ENCODE peak calls at places on chromosomes 16 and 17, in ten cellular contexts. H is breast epithelium, T is cardiac muscle cell, P is A549, Q is fibroblast of pulmonary artery, I is brain microvascular endothelial cell, A is fibroblast of villous mesenchyme, Y is thoracic aorta, B is fibroblast of lung, W is pancreas. L is an unnamed sample.

GRCh38 chr17:40318835-40319332 is 9.9 kb downstream of the RARA start:
- DNase-seq in Q (no peak), I (no peak), A (no peak), T (no peak), Y (no peak), B (no peak), H (no peak), P (no peak), W (peak; percentile 23), L (no peak)

GRCh38 chr17:12744298-12744697 is 45.0 kb upstream of the ARHGAP44 start:
- DNase-seq in W (no peak), B (peak; percentile 14), Y (no peak), Q (peak; percentile 47), H (no peak), P (no peak), A (no peak), T (no peak), I (no peak), L (peak; percentile 45)

GRCh38 chr17:17264430-17264829 is 16.6 kb downstream of the COPS3 start:
- DNase-seq in W (no peak), B (no peak), P (no peak), T (peak; percentile 59), Q (no peak), I (no peak), H (no peak), Y (no peak), A (no peak), L (no peak)

GRCh38 chr17:2580641-2581040 is 12.8 kb upstream of the PAFAH1B1 start:
- DNase-seq in H (no peak), B (no peak), W (no peak), T (no peak), Q (no peak), I (no peak), A (no peak), P (no peak), Y (no peak), L (no peak)

GRCh38 chr17:18323507-18324139 is 8.5 kb downstream of the SMCR8 start:
- DNase-seq in I (no peak), B (no peak), H (no peak), A (no peak), T (no peak), P (no peak), Q (no peak), Y (no peak), W (no peak), L (no peak)

GRCh38 chr17:69812240-69812837 is 262.7 kb upstream of the KCNJ16 start:
- DNase-seq in Q (no peak), P (no peak), W (no peak), Y (no peak), H (no peak), T (no peak), I (no peak), A (peak; percentile 22), B (peak; percentile 6), L (peak; percentile 68)

GRCh38 chr16:3461120-3461519 is 17.6 kb downstream of the NAA60 start:
- DNase-seq in T (no peak), H (no peak), Q (no peak), W (no peak), I (no peak), B (no peak), P (no peak), A (no peak), Y (no peak), L (no peak)

GRCh38 chr17:3004925-3005324 is 58.5 kb downstream of the OR1D5 start:
- DNase-seq in B (no peak), Q (no peak), Y (no peak), P (no peak), I (no peak), H (peak; percentile 30), W (no peak), T (no peak), A (no peak), L (no peak)

GRCh38 chr17:77216435-77216980 is 75.7 kb downstream of the SEC14L1 start:
- DNase-seq in I (no peak), A (no peak), B (no peak), T (no peak), Q (no peak), H (no peak), W (no peak), P (no peak), Y (no peak), L (no peak)

GRCh38 chr17:11241611-11242226 is 706 bp downstream of the SHISA6 start:
- DNase-seq in B (no peak), A (no peak), Y (no peak), P (no peak), I (no peak), T (no peak), Q (no peak), H (no peak), W (no peak), L (no peak)

GRCh38 chr16:17397499-17397891 is 73.3 kb downstream of the XYLT1 start:
- DNase-seq in W (peak; percentile 41), Q (peak; percentile 46), Y (no peak), H (no peak), T (peak; percentile 69), I (no peak), P (peak; percentile 41), B (peak; percentile 58), A (peak; percentile 87), L (peak; percentile 50)

GRCh38 chr17:58575511-58575910 is 61.1 kb upstream of the MTMR4 start:
- DNase-seq in T (no peak), A (peak; percentile 62), P (no peak), Y (no peak), H (no peak), W (no peak), B (peak; percentile 67), I (peak; percentile 66), Q (peak; percentile 79), L (peak; percentile 69)

GRCh38 chr17:78879679-78880186 is 23.3 kb downstream of the CEP295NL start:
- DNase-seq in Q (peak; percentile 96), T (no peak), I (peak; percentile 87), P (no peak), B (peak; percentile 97), A (peak; percentile 99), W (peak; percentile 55), H (peak; percentile 57), Y (peak; percentile 27), L (peak; percentile 97)

GRCh38 chr17:45436625-45437460 is 4.2 kb upstream of the ARHGAP27 start:
- DNase-seq in B (no peak), H (no peak), A (no peak), Q (no peak), P (no peak), W (no peak), T (no peak), I (no peak), Y (no peak), L (no peak)

GRCh38 chr16:12257926-12258561 is 281.5 kb downstream of the SNX29 start:
- DNase-seq in I (no peak), Y (no peak), Q (no peak), B (no peak), H (no peak), A (no peak), W (no peak), T (peak; percentile 35), P (no peak), L (no peak)

GRCh38 chr17:37475713-37476420 is 13.8 kb upstream of the DUSP14 start:
- DNase-seq in W (no peak), T (no peak), Y (no peak), Q (no peak), P (no peak), B (no peak), H (no peak), I (no peak), A (no peak), L (peak; percentile 22)

GRCh38 chr16:85498607-85499006 is 114.5 kb upstream of the GSE1 start:
- DNase-seq in A (no peak), P (no peak), H (no peak), I (no peak), W (no peak), B (no peak), T (no peak), Y (no peak), Q (no peak), L (no peak)

GRCh38 chr17:45364531-45365390 is 47.9 kb upstream of the MAP3K14 start:
- DNase-seq in B (no peak), A (no peak), T (no peak), I (peak; percentile 20), Q (peak; percentile 60), W (no peak), P (no peak), Y (no peak), H (no peak), L (peak; percentile 55)

GRCh38 chr17:65436871-65437270 is 124.6 kb downstream of the AXIN2 start:
- DNase-seq in A (no peak), P (no peak), W (no peak), B (no peak), H (no peak), I (no peak), Y (no peak), Q (no peak), T (no peak), L (no peak)
- TF ChIP-seq CTCF in A (no peak), P (no peak), W (no peak), B (no peak), H (no peak), I (no peak), Y (no peak), Q (no peak), T (no peak), L (no peak)

GRCh38 chr16:68021490-68021889 is 1.5 kb downstream of the DDX28 start:
- DNase-seq in P (no peak), Q (no peak), Y (no peak), H (no peak), A (no peak), I (no peak), T (no peak), B (no peak), W (no peak), L (no peak)
- H3K4me3 ChIP-seq in P (no peak overlapping the region), Q (no peak overlapping the region), Y (peak overlapping the region; percentile 88), H (no peak overlapping the region), A (no peak overlapping the region), I (no peak overlapping the region), T (no peak overlapping the region), B (peak overlapping the region; percentile 98), W (no peak overlapping the region), L (peak overlapping the region; percentile 93)

DNA sequence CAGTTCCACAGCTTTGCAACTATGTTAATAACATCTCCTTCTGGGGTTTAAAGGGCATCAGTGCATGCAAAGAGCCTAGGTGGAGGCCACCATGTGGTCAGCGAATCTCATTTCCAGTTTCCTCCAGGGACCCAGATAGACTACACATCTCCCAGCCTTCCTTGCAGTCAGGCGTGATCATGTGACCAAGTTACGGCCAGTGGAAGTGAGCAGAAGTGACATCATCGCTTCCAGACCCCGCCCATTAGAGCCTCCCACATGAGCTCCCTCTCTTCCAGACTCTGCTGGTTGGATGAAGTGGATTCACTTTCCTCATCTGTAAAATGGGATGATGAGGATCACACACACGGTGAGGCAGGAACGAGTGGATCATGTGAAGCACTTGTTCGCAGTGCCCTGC is 27.4 kb upstream of the KDM8 start:
- DNase-seq in P (no peak), A (no peak), Y (no peak), I (no peak), W (no peak), T (no peak), Q (no peak), B (no peak), H (no peak), L (no peak)
- TF ChIP-seq CTCF in P (no peak), A (no peak), Y (no peak), I (no peak), W (no peak), T (no peak), Q (no peak), B (no peak), H (no peak), L (no peak)

DNA sequence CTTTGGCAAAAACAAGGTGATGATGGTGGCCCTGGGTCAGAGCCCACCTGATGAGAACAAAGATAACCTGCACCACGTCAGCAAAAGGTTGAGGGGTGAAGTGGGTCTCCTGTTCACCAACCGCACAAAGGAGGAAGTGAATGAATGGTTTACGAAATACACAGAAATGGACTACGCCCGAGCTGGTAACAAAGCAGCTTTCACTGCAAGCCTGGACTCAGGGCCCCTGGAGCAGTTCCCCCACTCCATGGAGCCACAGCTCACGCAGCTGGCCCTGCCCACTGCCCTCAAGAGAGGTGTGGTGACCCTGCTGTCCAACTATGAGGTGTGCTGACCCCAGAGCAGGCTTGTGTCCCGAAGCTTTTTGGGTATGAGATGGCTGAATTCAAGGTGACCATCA is 29.7 kb upstream of the DLX4 start:
- DNase-seq in A (no peak), P (no peak), T (no peak), B (no peak), H (no peak), W (no peak), I (no peak), Y (no peak), Q (no peak), L (no peak)
- H3K4me3 ChIP-seq in A (no peak overlapping the region), P (no peak overlapping the region), T (no peak overlapping the region), B (no peak overlapping the region), H (no peak overlapping the region), W (no peak overlapping the region), I (no peak overlapping the region), Y (no peak overlapping the region), Q (no peak overlapping the region), L (no peak overlapping the region)

L was measured in cardiac fibroblast.